ENCODE peak calls at places on chromosomes 1 and 21, in six cellular contexts. One of them, this sample, is unnamed.

GRCh38 chr21:23130308-23130707 is 2132.1 kb downstream of the NCAM2 start:
- DNase-seq in endothelial cell: no peak
- DNase-seq in body of pancreas: no peak
- DNase-seq in mucosa of descending colon: no peak
- DNase-seq in GM13976: no peak
- DNase-seq in cardiac muscle cell: no peak
- DNase-seq in this sample: no peak

GRCh38 chr21:26405735-26406361 is 167.2 kb downstream of the CYYR1 start:
- DNase-seq in mucosa of descending colon: no peak
- DNase-seq in body of pancreas: no peak
- DNase-seq in endothelial cell: no peak
- DNase-seq in GM13976: no peak
- DNase-seq in cardiac muscle cell: peak; percentile 35
- DNase-seq in this sample: peak; percentile 11

GRCh38 chr1:47757226-47757975 is 239.8 kb downstream of the TRABD2B start:
- DNase-seq in GM13976: no peak
- DNase-seq in mucosa of descending colon: no peak
- DNase-seq in body of pancreas: no peak
- DNase-seq in cardiac muscle cell: no peak
- DNase-seq in endothelial cell: no peak
- DNase-seq in this sample: no peak

GRCh38 chr1:150820710-150821521 is 12.9 kb upstream of the CTSK start:
- DNase-seq in cardiac muscle cell: no peak
- DNase-seq in body of pancreas: no peak
- DNase-seq in endothelial cell: no peak
- DNase-seq in GM13976: no peak
- DNase-seq in mucosa of descending colon: no peak
- DNase-seq in this sample: no peak

GRCh38 chr21:44557491-44558328 is 885 bp downstream of the KRTAP10-3 start:
- DNase-seq in GM13976: no peak
- DNase-seq in body of pancreas: no peak
- DNase-seq in mucosa of descending colon: no peak
- DNase-seq in endothelial cell: no peak
- DNase-seq in cardiac muscle cell: no peak
- DNase-seq in this sample: no peak

GRCh38 chr21:27168084-27168483 is 201.2 kb upstream of the ADAMTS5 start:
- DNase-seq in mucosa of descending colon: no peak
- DNase-seq in GM13976: no peak
- DNase-seq in body of pancreas: no peak
- DNase-seq in cardiac muscle cell: no peak
- DNase-seq in endothelial cell: no peak
- DNase-seq in this sample: no peak

GRCh38 chr1:8426996-8427395 is 109.1 kb downstream of the SLC45A1 start:
- DNase-seq in endothelial cell: no peak
- DNase-seq in body of pancreas: no peak
- DNase-seq in mucosa of descending colon: no peak
- DNase-seq in GM13976: no peak
- DNase-seq in cardiac muscle cell: no peak
- DNase-seq in this sample: no peak

GRCh38 chr1:25695066-25695990 is 78.7 kb downstream of the MAN1C1 start:
- DNase-seq in cardiac muscle cell: peak; percentile 94
- DNase-seq in endothelial cell: peak; percentile 56
- DNase-seq in mucosa of descending colon: peak; percentile 74
- DNase-seq in body of pancreas: peak; percentile 77
- DNase-seq in GM13976: no peak
- DNase-seq in this sample: peak; percentile 14

GRCh38 chr1:166695115-166695514 is 144.2 kb upstream of the POGK start:
- DNase-seq in mucosa of descending colon: no peak
- DNase-seq in endothelial cell: no peak
- DNase-seq in body of pancreas: no peak
- DNase-seq in cardiac muscle cell: peak; percentile 15
- DNase-seq in GM13976: no peak
- DNase-seq in this sample: no peak

GRCh38 chr21:14545906-14546480 is at the start of gene SAMSN1:
- DNase-seq in GM13976: no peak
- DNase-seq in body of pancreas: peak; percentile 64
- DNase-seq in mucosa of descending colon: peak; percentile 49
- DNase-seq in endothelial cell: no peak
- DNase-seq in cardiac muscle cell: no peak
- DNase-seq in this sample: peak; percentile 19

GRCh38 chr1:171641076-171641864 is 11.2 kb downstream of the MYOC start:
- DNase-seq in GM13976: no peak
- DNase-seq in endothelial cell: no peak
- DNase-seq in cardiac muscle cell: peak; percentile 7
- DNase-seq in mucosa of descending colon: no peak
- DNase-seq in body of pancreas: no peak
- DNase-seq in this sample: no peak

GRCh38 chr1:171643156-171643555 is 9.3 kb downstream of the MYOC start:
- DNase-seq in GM13976: no peak
- DNase-seq in endothelial cell: no peak
- DNase-seq in cardiac muscle cell: no peak
- DNase-seq in body of pancreas: no peak
- DNase-seq in mucosa of descending colon: no peak
- DNase-seq in this sample: no peak

GRCh38 chr1:171644805-171645483 is 7.5 kb downstream of the MYOC start:
- DNase-seq in body of pancreas: peak; percentile 80
- DNase-seq in GM13976: peak; percentile 69
- DNase-seq in endothelial cell: peak; percentile 85
- DNase-seq in mucosa of descending colon: peak; percentile 55
- DNase-seq in cardiac muscle cell: peak; percentile 91
- DNase-seq in this sample: peak; percentile 87

GRCh38 chr1:171640225-171640624 is 12.3 kb downstream of the MYOC start:
- DNase-seq in body of pancreas: no peak
- DNase-seq in endothelial cell: no peak
- DNase-seq in cardiac muscle cell: no peak
- DNase-seq in GM13976: no peak
- DNase-seq in mucosa of descending colon: no peak
- DNase-seq in this sample: no peak

GRCh38 chr1:171642197-171642596 is 10.3 kb downstream of the MYOC start:
- DNase-seq in mucosa of descending colon: no peak
- DNase-seq in endothelial cell: no peak
- DNase-seq in cardiac muscle cell: no peak
- DNase-seq in body of pancreas: no peak
- DNase-seq in GM13976: no peak
- DNase-seq in this sample: no peak
- TF ChIP-seq CTCF in mucosa of descending colon: no peak
- TF ChIP-seq CTCF in endothelial cell: no peak
- TF ChIP-seq CTCF in cardiac muscle cell: no peak
- TF ChIP-seq CTCF in body of pancreas: no peak
- TF ChIP-seq CTCF in GM13976: no peak
- TF ChIP-seq CTCF in this sample: no peak

GRCh38 chr1:107142370-107142668 is 1.5 kb downstream of the NTNG1 start:
- DNase-seq in cardiac muscle cell: no peak
- DNase-seq in endothelial cell: no peak
- DNase-seq in GM13976: no peak
- DNase-seq in body of pancreas: no peak
- DNase-seq in mucosa of descending colon: no peak
- DNase-seq in this sample: no peak
- TF ChIP-seq CTCF in cardiac muscle cell: no peak
- TF ChIP-seq CTCF in endothelial cell: no peak
- TF ChIP-seq CTCF in GM13976: no peak
- TF ChIP-seq CTCF in body of pancreas: no peak
- TF ChIP-seq CTCF in mucosa of descending colon: no peak
- TF ChIP-seq CTCF in this sample: no peak

DNA sequence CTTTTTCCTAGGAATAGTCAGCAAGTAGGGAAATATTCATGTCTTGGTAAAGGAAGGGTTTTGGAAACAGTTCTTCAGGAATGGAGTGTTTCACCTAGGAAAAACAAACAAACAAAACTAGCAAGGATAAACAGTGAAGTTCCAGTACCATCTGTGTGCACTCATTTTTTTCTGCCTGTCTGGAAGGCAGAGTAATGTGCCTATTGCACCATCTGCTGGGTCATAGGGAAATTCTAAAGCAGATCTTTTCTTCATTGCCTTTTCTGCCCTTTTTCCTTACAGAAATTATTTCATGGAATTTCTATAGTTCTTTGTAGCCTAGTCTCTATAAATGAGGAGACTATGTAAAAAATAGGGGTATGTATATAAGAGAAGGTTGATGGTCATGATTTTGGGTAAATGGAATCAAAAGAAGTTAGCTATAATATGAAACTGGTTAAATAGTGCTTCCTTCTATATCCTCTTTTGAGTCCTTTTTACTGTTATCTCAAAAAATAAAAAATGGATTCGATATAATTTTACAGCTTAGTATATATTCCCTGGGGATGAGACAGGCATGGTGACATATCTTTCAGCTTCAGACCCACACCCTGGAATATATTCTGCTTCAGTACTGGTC is 3.4 kb upstream of the HRNR start:
- DNase-seq in GM13976: no peak
- DNase-seq in endothelial cell: no peak
- DNase-seq in mucosa of descending colon: no peak
- DNase-seq in cardiac muscle cell: no peak
- DNase-seq in body of pancreas: no peak
- DNase-seq in this sample: no peak
- TF ChIP-seq CTCF in GM13976: no peak
- TF ChIP-seq CTCF in endothelial cell: no peak
- TF ChIP-seq CTCF in mucosa of descending colon: no peak
- TF ChIP-seq CTCF in cardiac muscle cell: no peak
- TF ChIP-seq CTCF in body of pancreas: no peak
- TF ChIP-seq CTCF in this sample: no peak

GRCh38 chr21:21624674-21625073 is 626.5 kb downstream of the NCAM2 start:
- DNase-seq in GM13976: no peak
- DNase-seq in mucosa of descending colon: no peak
- DNase-seq in body of pancreas: no peak
- DNase-seq in cardiac muscle cell: no peak
- DNase-seq in endothelial cell: no peak
- DNase-seq in this sample: no peak

DNA sequence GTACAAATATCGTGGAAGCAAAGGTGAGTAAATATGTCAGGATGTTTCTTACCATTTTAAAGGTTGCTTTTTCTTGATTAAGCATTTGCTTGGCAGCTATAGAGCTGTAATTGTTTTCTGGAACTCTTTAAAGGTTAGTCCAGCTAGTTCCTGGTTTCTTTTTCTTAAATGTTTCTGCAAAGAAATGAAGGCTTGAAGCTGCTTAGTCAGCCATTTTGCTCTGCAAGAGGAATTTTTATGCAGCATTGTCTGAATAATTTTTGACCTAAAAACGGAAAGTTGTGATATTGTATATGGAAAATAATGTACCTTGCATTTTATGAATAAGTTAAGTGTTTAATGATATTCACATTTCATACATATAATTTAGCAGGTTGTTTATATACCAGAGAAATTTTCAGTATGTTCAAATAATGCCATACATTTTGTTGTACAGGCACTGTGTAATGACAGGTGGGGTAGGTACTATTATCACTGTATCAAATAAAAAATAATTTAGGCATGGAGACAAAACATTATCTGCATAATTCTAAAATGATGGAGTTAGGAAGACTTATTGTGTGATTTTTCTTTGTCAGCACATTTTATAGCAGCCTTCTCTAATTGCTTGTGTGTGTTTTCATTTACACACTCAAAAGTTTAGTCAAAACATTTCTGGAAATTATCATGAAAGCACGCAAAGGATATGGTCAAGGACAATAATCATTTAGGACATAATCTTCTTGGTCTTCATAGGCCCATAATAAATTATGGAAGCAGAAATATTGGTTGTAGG is 624.4 kb downstream of the NCAM2 start:
- DNase-seq in mucosa of descending colon: no peak
- DNase-seq in cardiac muscle cell: no peak
- DNase-seq in GM13976: no peak
- DNase-seq in body of pancreas: no peak
- DNase-seq in endothelial cell: no peak
- DNase-seq in this sample: no peak
- TF ChIP-seq CTCF in mucosa of descending colon: no peak
- TF ChIP-seq CTCF in cardiac muscle cell: no peak
- TF ChIP-seq CTCF in GM13976: no peak
- TF ChIP-seq CTCF in body of pancreas: no peak
- TF ChIP-seq CTCF in endothelial cell: no peak
- TF ChIP-seq CTCF in this sample: no peak

DNA sequence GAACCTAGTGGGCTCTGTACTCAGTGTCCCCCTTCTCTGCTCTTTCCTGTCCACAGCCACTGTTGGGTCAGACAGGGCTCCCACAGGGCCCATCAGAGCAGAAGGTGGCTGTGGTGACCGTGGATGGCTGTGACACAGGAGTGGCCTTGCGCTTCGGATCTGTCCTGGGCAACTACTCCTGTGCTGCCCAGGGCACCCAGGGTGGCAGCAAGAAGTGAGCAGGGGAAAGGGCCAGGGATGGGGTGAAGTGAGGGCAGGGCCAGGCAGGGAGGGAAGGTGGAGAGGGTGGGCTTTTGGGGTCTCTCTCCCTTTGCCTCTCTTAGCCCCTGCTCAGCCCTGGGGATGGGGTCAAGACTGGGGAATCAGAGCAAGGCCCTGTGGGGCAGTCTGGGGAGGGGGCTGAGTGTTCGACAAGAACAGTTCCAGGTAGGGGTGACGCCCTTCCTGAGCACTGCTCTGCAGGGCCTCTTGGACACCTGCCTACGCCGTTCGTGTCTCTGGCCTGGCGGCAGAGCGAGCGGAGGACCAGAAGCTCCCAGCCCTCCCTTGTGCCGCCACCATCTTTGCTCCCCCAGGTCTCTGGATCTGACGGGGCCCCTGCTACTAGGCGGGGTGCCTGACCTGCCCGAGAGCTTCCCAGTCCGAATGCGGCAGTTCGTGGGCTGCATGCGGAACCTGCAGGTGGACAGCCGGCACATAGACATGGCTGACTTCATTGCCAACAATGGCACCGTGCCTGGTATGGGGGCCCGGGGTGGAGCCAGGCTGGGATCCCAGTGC is 13.1 kb downstream of the CELSR2 start:
- DNase-seq in mucosa of descending colon: peak; percentile 49
- DNase-seq in endothelial cell: no peak
- DNase-seq in body of pancreas: no peak
- DNase-seq in cardiac muscle cell: no peak
- DNase-seq in GM13976: no peak
- DNase-seq in this sample: no peak
- TF ChIP-seq CTCF in mucosa of descending colon: no peak
- TF ChIP-seq CTCF in endothelial cell: no peak
- TF ChIP-seq CTCF in body of pancreas: no peak
- TF ChIP-seq CTCF in cardiac muscle cell: no peak
- TF ChIP-seq CTCF in GM13976: no peak
- TF ChIP-seq CTCF in this sample: no peak

GRCh38 chr1:213979751-213980605 is 7.8 kb upstream of the PROX1 start:
- DNase-seq in GM13976: no peak
- DNase-seq in endothelial cell: no peak
- DNase-seq in cardiac muscle cell: peak; percentile 49
- DNase-seq in mucosa of descending colon: no peak
- DNase-seq in body of pancreas: no peak
- DNase-seq in this sample: no peak
- TF ChIP-seq CTCF in GM13976: no peak
- TF ChIP-seq CTCF in endothelial cell: no peak
- TF ChIP-seq CTCF in cardiac muscle cell: no peak
- TF ChIP-seq CTCF in mucosa of descending colon: no peak
- TF ChIP-seq CTCF in body of pancreas: no peak
- TF ChIP-seq CTCF in this sample: no peak

GRCh38 chr1:158496379-158496778 is 24.4 kb downstream of the OR10R2 start:
- DNase-seq in mucosa of descending colon: no peak
- DNase-seq in body of pancreas: no peak
- DNase-seq in cardiac muscle cell: peak; percentile 22
- DNase-seq in endothelial cell: no peak
- DNase-seq in GM13976: peak; percentile 7
- DNase-seq in this sample: no peak
- TF ChIP-seq CTCF in mucosa of descending colon: no peak
- TF ChIP-seq CTCF in body of pancreas: no peak
- TF ChIP-seq CTCF in cardiac muscle cell: peak; percentile 24
- TF ChIP-seq CTCF in endothelial cell: no peak
- TF ChIP-seq CTCF in GM13976: peak; percentile 25
- TF ChIP-seq CTCF in this sample: no peak

This sample was measured in Calu3.